ENCODE peak calls at places on chromosomes 3 and 15, in four cellular contexts. W, N, G and A are unnamed samples.

GRCh38 chr3:42120866-42121265 is 29.7 kb downstream of the TRAK1 start:
- DNase-seq in W (no peak), N (no peak), G (no peak), A (no peak)

GRCh38 chr3:19116239-19116638 is 32.1 kb upstream of the KCNH8 start:
- DNase-seq in W (no peak), N (no peak), G (no peak), A (no peak)

GRCh38 chr3:117355566-117355965 is 646.0 kb downstream of the TUSC7 start:
- DNase-seq in W (no peak), N (peak; percentile 50), G (no peak), A (no peak)

GRCh38 chr15:41501191-41501917 is 7.7 kb downstream of the ITPKA start:
- DNase-seq in W (no peak), N (no peak), G (no peak), A (no peak)

GRCh38 chr3:111314146-111314873 is 227.7 kb upstream of the CD96 start:
- DNase-seq in W (no peak), N (no peak), G (no peak), A (no peak)

GRCh38 chr3:182182531-182182968 is 470.8 kb downstream of the SOX2 start:
- DNase-seq in W (no peak), N (no peak), G (no peak), A (peak; percentile 64)

GRCh38 chr15:60819860-60820259 is 340.9 kb upstream of the ICE2 start:
- DNase-seq in W (no peak), N (no peak), G (no peak), A (no peak)

GRCh38 chr15:92624401-92624991 is 31.1 kb downstream of the FAM174B start:
- DNase-seq in W (no peak), N (no peak), G (peak; percentile 79), A (no peak)

GRCh38 chr3:45547202-45547701 is 47.3 kb upstream of the LIMD1 start:
- DNase-seq in W (no peak), N (no peak), G (no peak), A (no peak)

GRCh38 chr3:174408310-174408709 is 450.8 kb upstream of the NAALADL2 start:
- DNase-seq in W (no peak), N (no peak), G (no peak), A (no peak)

GRCh38 chr15:70859998-70860397 is 6.0 kb upstream of the LARP6 start:
- DNase-seq in W (no peak), N (no peak), G (no peak), A (no peak)

GRCh38 chr3:194782767-194783404 is 97.2 kb downstream of the FAM43A start:
- DNase-seq in W (no peak), N (no peak), G (no peak), A (no peak)

GRCh38 chr3:54954019-54954418 is 26.2 kb upstream of the LRTM1 start:
- DNase-seq in W (no peak), N (no peak), G (no peak), A (peak; percentile 93)

GRCh38 chr3:112111785-112112402 is 21.2 kb downstream of the GCSAM start:
- DNase-seq in W (peak; percentile 57), N (peak; percentile 44), G (no peak), A (peak; percentile 66)

GRCh38 chr15:52787123-52787503 is 3.0 kb downstream of the ONECUT1 start:
- DNase-seq in W (no peak), N (no peak), G (no peak), A (no peak)

GRCh38 chr15:83570756-83571155 is 83.2 kb upstream of the ADAMTSL3 start:
- DNase-seq in W (no peak), N (no peak), G (no peak), A (no peak)

GRCh38 chr3:167913218-167913902 is 177.8 kb downstream of the SERPINI1 start:
- DNase-seq in W (no peak), N (no peak), G (no peak), A (peak; percentile 35)

GRCh38 chr3:128273116-128273840 is 120.0 kb downstream of the EEFSEC start:
- DNase-seq in W (no peak), N (no peak), G (no peak), A (no peak)

GRCh38 chr3:17055374-17056276 is 170.9 kb downstream of the PLCL2 start:
- DNase-seq in W (no peak), N (no peak), G (no peak), A (no peak)

GRCh38 chr3:106124818-106125217 is 256.0 kb upstream of the CBLB start:
- DNase-seq in W (no peak), N (no peak), G (no peak), A (no peak)

GRCh38 chr3:39124876-39125836 is 17.7 kb downstream of the TTC21A start:
- DNase-seq in W (no peak), N (no peak), G (no peak), A (peak; percentile 46)

GRCh38 chr3:108486910-108487309 is 23.5 kb downstream of the MYH15 start:
- DNase-seq in W (no peak), N (no peak), G (peak; percentile 3), A (peak; percentile 46)